ENCODE peak calls at places on chromosomes 4 and X, in five cellular contexts. R is cardiac muscle cell, O is T-helper 22 cell, L is T-helper 2 cell, K is SW480. Q is an unnamed sample.

GRCh38 chrX:45747905-45748304 is 547.2 kb upstream of the DIPK2B start:
- DNase-seq in R (no peak), O (no peak), L (no peak), K (no peak), Q (no peak)

GRCh38 chr4:186148335-186148975 is 42.9 kb upstream of the CYP4V2 start:
- DNase-seq in R (no peak), O (no peak), L (no peak), K (no peak), Q (no peak)

GRCh38 chr4:100023800-100024199 is 73.7 kb upstream of the H2AZ1 start:
- DNase-seq in R (no peak), O (no peak), L (no peak), K (no peak), Q (no peak)

GRCh38 chr4:23476514-23477090 is 413.2 kb downstream of the PPARGC1A start:
- DNase-seq in R (no peak), O (no peak), L (no peak), K (peak), Q (no peak)

GRCh38 chr4:86594559-86595425 is 677 bp downstream of the PTPN13 start:
- DNase-seq in R (peak), O (no peak), L (no peak), K (peak), Q (peak)

GRCh38 chrX:136497556-136498048 is at the start of gene HTATSF1:
- DNase-seq in R (no peak), O (no peak), L (no peak), K (peak), Q (peak)

GRCh38 chr4:25900901-25901500 is 13.0 kb upstream of the SMIM20 start:
- DNase-seq in R (no peak), O (no peak), L (no peak), K (no peak), Q (no peak)

GRCh38 chr4:99117876-99118693 is 26.0 kb downstream of the ADH4 start:
- DNase-seq in R (peak), O (no peak), L (no peak), K (peak), Q (no peak)